ENCODE peak calls at places on chromosomes 16 and 17, in ten cellular contexts. P is gastrocnemius medialis, A is progenitor cell of endocrine pancreas, F is BJ, K is Calu3, W is D721Med, T is upper lobe of right lung, Q is heart right ventricle, M is endothelial cell, D is GM10248. J is an unnamed sample.

GRCh38 chr17:50290074-50290702 is 15.9 kb downstream of the TMEM92 start:
- DNase-seq in P (peak), A (no peak), F (peak), K (peak), W (no peak), T (peak), Q (peak), M (no peak), D (no peak), J (peak)

GRCh38 chr17:38352245-38353083 is 820 bp downstream of the SOCS7 start:
- DNase-seq in P (no peak), A (no peak), F (no peak), K (peak), W (no peak), T (peak), Q (peak), M (peak), D (peak), J (no peak)

GRCh38 chr16:11402051-11402744 is 56.9 kb downstream of the RMI2 start:
- DNase-seq in P (peak), A (no peak), F (no peak), K (no peak), W (no peak), T (no peak), Q (peak), M (no peak), D (no peak), J (no peak)

GRCh38 chr17:3798273-3799180 is 2.5 kb downstream of the ITGAE start:
- DNase-seq in P (no peak), A (no peak), F (no peak), K (no peak), W (no peak), T (no peak), Q (no peak), M (no peak), D (peak), J (no peak)

GRCh38 chr17:71578446-71578845 is 542.4 kb upstream of the SOX9 start:
- DNase-seq in P (no peak), A (no peak), F (no peak), K (no peak), W (no peak), T (no peak), Q (no peak), M (no peak), D (no peak), J (no peak)

GRCh38 chr17:7884581-7885356 is 3.8 kb upstream of the CHD3 start:
- DNase-seq in P (no peak), A (no peak), F (no peak), K (peak), W (no peak), T (peak), Q (peak), M (peak), D (peak), J (no peak)

GRCh38 chr16:2466667-2467300 is 4.3 kb upstream of the NTN3 start:
- DNase-seq in P (no peak), A (no peak), F (no peak), K (no peak), W (no peak), T (no peak), Q (no peak), M (no peak), D (no peak), J (no peak)

GRCh38 chr16:71807905-71808592 is 585 bp downstream of the AP1G1 start:
- DNase-seq in P (peak), A (no peak), F (no peak), K (peak), W (no peak), T (no peak), Q (no peak), M (peak), D (peak), J (no peak)

GRCh38 chr17:39222866-39223834 is 2.6 kb downstream of the STAC2 start:
- DNase-seq in P (no peak), A (no peak), F (no peak), K (no peak), W (no peak), T (no peak), Q (no peak), M (no peak), D (no peak), J (no peak)

GRCh38 chr16:56708418-56708817 is 21.5 kb upstream of the NUP93 start:
- DNase-seq in P (no peak), A (no peak), F (no peak), K (no peak), W (no peak), T (no peak), Q (no peak), M (no peak), D (no peak), J (no peak)

GRCh38 chr16:88380099-88380498 is 2.7 kb upstream of the ZNF469 start:
- DNase-seq in P (no peak), A (no peak), F (no peak), K (no peak), W (no peak), T (no peak), Q (no peak), M (no peak), D (no peak), J (no peak)

GRCh38 chr17:36481829-36482228 is 4.7 kb upstream of the ZNHIT3 start:
- DNase-seq in P (no peak), A (no peak), F (no peak), K (no peak), W (no peak), T (no peak), Q (no peak), M (no peak), D (no peak), J (no peak)

GRCh38 chr17:57154896-57155295 is 69.8 kb downstream of the AKAP1 start:
- DNase-seq in P (no peak), A (no peak), F (no peak), K (no peak), W (no peak), T (no peak), Q (no peak), M (no peak), D (no peak), J (no peak)

GRCh38 chr17:41717408-41718286 is 5.5 kb downstream of the GAST start:
- DNase-seq in P (no peak), A (no peak), F (no peak), K (no peak), W (no peak), T (no peak), Q (no peak), M (no peak), D (no peak), J (no peak)

GRCh38 chr16:71867934-71868333 is 16.0 kb downstream of the ZNF821 start:
- DNase-seq in P (no peak), A (no peak), F (no peak), K (no peak), W (no peak), T (no peak), Q (no peak), M (no peak), D (no peak), J (no peak)

GRCh38 chr16:59274141-59274540 is 540.0 kb upstream of the GOT2 start:
- DNase-seq in P (no peak), A (no peak), F (no peak), K (no peak), W (no peak), T (no peak), Q (no peak), M (no peak), D (no peak), J (no peak)

GRCh38 chr16:12815361-12815760 is 11.7 kb upstream of the CPPED1 start:
- DNase-seq in P (no peak), A (no peak), F (no peak), K (no peak), W (no peak), T (no peak), Q (no peak), M (no peak), D (no peak), J (no peak)

GRCh38 chr17:49676276-49676868 is 1.5 kb downstream of the SPOP start:
- DNase-seq in P (no peak), A (no peak), F (no peak), K (no peak), W (no peak), T (no peak), Q (no peak), M (no peak), D (peak), J (no peak)

GRCh38 chr17:68317458-68317857 is 26.2 kb downstream of the ARSG start:
- DNase-seq in P (no peak), A (no peak), F (no peak), K (no peak), W (no peak), T (no peak), Q (no peak), M (no peak), D (no peak), J (no peak)

GRCh38 chr17:79506955-79507354 is 103.9 kb downstream of the RBFOX3 start:
- DNase-seq in P (no peak), A (no peak), F (no peak), K (no peak), W (no peak), T (no peak), Q (no peak), M (no peak), D (no peak), J (no peak)

GRCh38 chr16:22787456-22788189 is 26.3 kb upstream of the HS3ST2 start:
- DNase-seq in P (no peak), A (no peak), F (peak), K (peak), W (no peak), T (no peak), Q (no peak), M (no peak), D (no peak), J (peak)

GRCh38 chr17:5747276-5747675 is 163.0 kb upstream of the NLRP1 start:
- DNase-seq in P (no peak), A (no peak), F (no peak), K (no peak), W (no peak), T (no peak), Q (no peak), M (no peak), D (no peak), J (no peak)
- TF ChIP-seq CTCF in P (no peak), A (no peak), F (peak), K (no peak), W (no peak), T (no peak), Q (no peak), M (no peak), D (no peak), J (peak)

GRCh38 chr17:44558349-44559287 is 1.3 kb downstream of the FZD2 start:
- DNase-seq in P (no peak), A (no peak), F (no peak), K (no peak), W (no peak), T (no peak), Q (no peak), M (no peak), D (no peak), J (no peak)

GRCh38 chr17:44556854-44557606 is at the start of gene FZD2:
- DNase-seq in P (peak), A (peak), F (peak), K (peak), W (peak), T (peak), Q (peak), M (peak), D (peak), J (peak)

GRCh38 chr17:44557653-44558285 is 485 bp downstream of the FZD2 start:
- DNase-seq in P (no peak), A (no peak), F (no peak), K (no peak), W (no peak), T (peak), Q (peak), M (peak), D (no peak), J (no peak)

GRCh38 chr17:44555056-44555455 is 2.2 kb upstream of the FZD2 start:
- DNase-seq in P (no peak), A (no peak), F (no peak), K (no peak), W (no peak), T (no peak), Q (no peak), M (no peak), D (no peak), J (no peak)

GRCh38 chr17:44556114-44556853 is 1.0 kb upstream of the FZD2 start:
- DNase-seq in P (peak), A (peak), F (no peak), K (peak), W (peak), T (no peak), Q (peak), M (peak), D (peak), J (no peak)
- TF ChIP-seq CTCF in P (no peak), A (no peak), F (peak), K (no peak), W (no peak), T (no peak), Q (no peak), M (no peak), D (no peak), J (no peak)

GRCh38 chr17:11986179-11986938 is 10.9 kb downstream of the ZNF18 start:
- DNase-seq in P (peak), A (no peak), F (no peak), K (no peak), W (no peak), T (no peak), Q (no peak), M (no peak), D (no peak), J (no peak)

GRCh38 chr17:11979795-11980194 is 17.5 kb downstream of the ZNF18 start:
- DNase-seq in P (no peak), A (no peak), F (no peak), K (no peak), W (no peak), T (no peak), Q (no peak), M (no peak), D (no peak), J (no peak)

GRCh38 chr17:11981862-11982261 is 15.4 kb downstream of the ZNF18 start:
- DNase-seq in P (no peak), A (no peak), F (no peak), K (no peak), W (no peak), T (no peak), Q (no peak), M (no peak), D (no peak), J (no peak)

DNA sequence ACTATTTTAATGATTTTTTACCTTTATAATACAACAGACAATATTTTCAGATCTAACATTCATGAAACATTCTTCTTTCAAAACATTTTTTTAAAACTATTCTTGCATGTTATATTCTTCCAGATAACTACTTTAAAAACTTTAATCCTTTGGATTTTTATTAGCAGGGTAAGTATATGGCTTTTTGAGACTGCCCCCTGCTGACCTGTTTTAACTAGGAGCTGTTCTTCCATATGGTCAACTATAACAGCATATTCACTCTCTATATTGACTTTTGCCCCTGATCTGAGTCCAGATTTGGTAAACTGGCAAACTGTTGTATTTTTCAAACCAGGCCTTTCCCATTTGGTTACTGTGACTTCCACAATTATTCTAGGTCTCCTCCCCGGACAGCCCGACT is 16.5 kb downstream of the ZNF18 start:
- DNase-seq in P (no peak), A (no peak), F (no peak), K (no peak), W (no peak), T (no peak), Q (no peak), M (no peak), D (no peak), J (no peak)
- TF ChIP-seq CTCF in P (no peak), A (peak), F (no peak), K (no peak), W (no peak), T (no peak), Q (no peak), M (peak), D (no peak), J (peak)

DNA sequence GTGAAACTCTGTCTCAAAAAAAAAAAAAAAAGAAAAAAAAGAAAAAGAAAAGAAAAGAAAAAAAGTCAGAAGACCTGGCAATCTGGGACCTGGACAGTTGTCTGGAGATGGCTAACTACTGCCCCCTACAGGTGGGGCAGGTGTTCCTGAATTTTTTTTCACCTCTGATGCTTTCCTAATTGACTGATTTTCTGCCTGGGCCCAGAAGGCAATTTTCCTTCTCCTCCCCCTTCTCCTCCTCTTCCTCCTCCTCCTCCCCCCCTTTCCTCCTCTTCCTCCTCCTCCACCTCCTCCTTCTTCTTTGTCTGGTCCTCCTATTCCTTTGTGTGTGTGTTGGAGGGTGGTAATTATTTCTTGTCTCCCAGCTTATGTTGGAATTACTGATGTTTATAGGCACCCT is 26.7 kb downstream of the IRX5 start:
- DNase-seq in P (no peak), A (no peak), F (no peak), K (peak), W (no peak), T (no peak), Q (no peak), M (peak), D (no peak), J (no peak)
- TF ChIP-seq CTCF in P (peak), A (peak), F (peak), K (peak), W (peak), T (peak), Q (peak), M (peak), D (peak), J (peak)

J was measured in AG09319.